ENCODE peak calls at places on chromosomes 6 and 20, in nine cellular contexts. F, C, T, J, G, B, A, D and Y are unnamed samples.

GRCh38 chr6:147167009-147167408 is 37.2 kb upstream of the STXBP5 start:
- DNase-seq in F (no peak), C (no peak), T (no peak), J (no peak), G (no peak), B (no peak), A (no peak), D (no peak), Y (no peak)

GRCh38 chr20:4245542-4245941 is 230.2 kb upstream of the RNF24 start:
- DNase-seq in F (no peak), C (no peak), T (no peak), J (no peak), G (no peak), B (no peak), A (no peak), D (no peak), Y (no peak)

GRCh38 chr20:61953789-61954125 is 111.9 kb downstream of the TAF4 start:
- DNase-seq in F (no peak), C (no peak), T (no peak), J (no peak), G (no peak), B (no peak), A (no peak), D (no peak), Y (no peak)

GRCh38 chr6:121187200-121187832 is 147.0 kb downstream of the TBC1D32 start:
- DNase-seq in F (no peak), C (no peak), T (no peak), J (no peak), G (no peak), B (no peak), A (no peak), D (no peak), Y (no peak)

GRCh38 chr6:73394577-73395354 is at the start of gene DDX43:
- DNase-seq in F (peak), C (no peak), T (no peak), J (peak), G (peak), B (peak), A (peak), D (peak), Y (no peak)

GRCh38 chr6:56370127-56370540 is 122.8 kb upstream of the COL21A1 start:
- DNase-seq in F (peak), C (no peak), T (no peak), J (no peak), G (peak), B (peak), A (no peak), D (peak), Y (no peak)

GRCh38 chr6:33613794-33614166 is 7.3 kb upstream of the ITPR3 start:
- DNase-seq in F (no peak), C (no peak), T (no peak), J (no peak), G (peak), B (no peak), A (no peak), D (peak), Y (no peak)

GRCh38 chr6:20335872-20336271 is 65.8 kb upstream of the E2F3 start:
- DNase-seq in F (no peak), C (no peak), T (no peak), J (no peak), G (no peak), B (no peak), A (no peak), D (no peak), Y (no peak)

GRCh38 chr20:53939554-53940355 is 130.6 kb downstream of the BCAS1 start:
- DNase-seq in F (no peak), C (peak), T (peak), J (peak), G (peak), B (peak), A (peak), D (peak), Y (peak)

GRCh38 chr6:139765825-139766285 is 391.4 kb upstream of the CITED2 start:
- DNase-seq in F (no peak), C (no peak), T (no peak), J (no peak), G (peak), B (no peak), A (no peak), D (peak), Y (no peak)

GRCh38 chr20:52497731-52498130 is 306.2 kb upstream of the ZFP64 start:
- DNase-seq in F (no peak), C (no peak), T (no peak), J (no peak), G (peak), B (no peak), A (no peak), D (no peak), Y (no peak)

GRCh38 chr6:139152892-139153271 is 18.0 kb downstream of the HECA start:
- DNase-seq in F (no peak), C (no peak), T (no peak), J (no peak), G (no peak), B (no peak), A (no peak), D (no peak), Y (no peak)

GRCh38 chr6:158452191-158452590 is 107.7 kb upstream of the TMEM181 start:
- DNase-seq in F (no peak), C (no peak), T (no peak), J (no peak), G (peak), B (no peak), A (no peak), D (no peak), Y (no peak)

GRCh38 chr6:148523051-148523450 is 180.4 kb downstream of the SASH1 start:
- DNase-seq in F (no peak), C (no peak), T (no peak), J (no peak), G (peak), B (no peak), A (no peak), D (no peak), Y (no peak)

GRCh38 chr20:37992802-37993538 is 40.3 kb downstream of the TTI1 start:
- DNase-seq in F (no peak), C (no peak), T (no peak), J (no peak), G (peak), B (peak), A (peak), D (peak), Y (no peak)

GRCh38 chr6:135904666-135905065 is 53.2 kb downstream of the PDE7B start:
- DNase-seq in F (no peak), C (no peak), T (no peak), J (no peak), G (peak), B (no peak), A (no peak), D (no peak), Y (no peak)